ENCODE peak calls at places on chromosome 14, in six cellular contexts. One of them, this sample, is unnamed.

GRCh38 chr14:101055776-101056374 is 152.4 kb upstream of the RTL1 start:
- DNase-seq in thoracic aorta: no peak
- DNase-seq in AG09309: no peak
- DNase-seq in effector CD8-positive, alpha-beta T cell: no peak
- DNase-seq in effector memory CD8-positive, alpha-beta T cell: no peak
- DNase-seq in lung: no peak
- DNase-seq in this sample: no peak

GRCh38 chr14:71591929-71592328 is 340.3 kb upstream of the RGS6 start:
- DNase-seq in thoracic aorta: no peak
- DNase-seq in AG09309: peak; percentile 74
- DNase-seq in effector CD8-positive, alpha-beta T cell: no peak
- DNase-seq in effector memory CD8-positive, alpha-beta T cell: no peak
- DNase-seq in lung: no peak
- DNase-seq in this sample: no peak

GRCh38 chr14:71626281-71626835 is 305.9 kb upstream of the RGS6 start:
- DNase-seq in thoracic aorta: no peak
- DNase-seq in AG09309: peak; percentile 14
- DNase-seq in effector CD8-positive, alpha-beta T cell: no peak
- DNase-seq in effector memory CD8-positive, alpha-beta T cell: no peak
- DNase-seq in lung: no peak
- DNase-seq in this sample: no peak

GRCh38 chr14:31893156-31893813 is 183.8 kb upstream of the ARHGAP5 start:
- DNase-seq in thoracic aorta: no peak
- DNase-seq in AG09309: no peak
- DNase-seq in effector CD8-positive, alpha-beta T cell: no peak
- DNase-seq in effector memory CD8-positive, alpha-beta T cell: no peak
- DNase-seq in lung: no peak
- DNase-seq in this sample: no peak

GRCh38 chr14:100688051-100688450 is 38.6 kb upstream of the DLK1 start:
- DNase-seq in thoracic aorta: no peak
- DNase-seq in AG09309: no peak
- DNase-seq in effector CD8-positive, alpha-beta T cell: no peak
- DNase-seq in effector memory CD8-positive, alpha-beta T cell: no peak
- DNase-seq in lung: no peak
- DNase-seq in this sample: no peak

GRCh38 chr14:85622106-85622505 is 92.2 kb downstream of the FLRT2 start:
- DNase-seq in thoracic aorta: no peak
- DNase-seq in AG09309: no peak
- DNase-seq in effector CD8-positive, alpha-beta T cell: no peak
- DNase-seq in effector memory CD8-positive, alpha-beta T cell: no peak
- DNase-seq in lung: no peak
- DNase-seq in this sample: no peak

GRCh38 chr14:74237441-74237840 is 1.8 kb upstream of the VSX2 start:
- DNase-seq in thoracic aorta: no peak
- DNase-seq in AG09309: no peak
- DNase-seq in effector CD8-positive, alpha-beta T cell: no peak
- DNase-seq in effector memory CD8-positive, alpha-beta T cell: no peak
- DNase-seq in lung: no peak
- DNase-seq in this sample: no peak

GRCh38 chr14:63032056-63032455 is 13.2 kb downstream of the KCNH5 start:
- DNase-seq in thoracic aorta: no peak
- DNase-seq in AG09309: no peak
- DNase-seq in effector CD8-positive, alpha-beta T cell: no peak
- DNase-seq in effector memory CD8-positive, alpha-beta T cell: no peak
- DNase-seq in lung: no peak
- DNase-seq in this sample: no peak

GRCh38 chr14:23141706-23142467 is 22.8 kb upstream of the CEBPE start:
- DNase-seq in thoracic aorta: peak; percentile 67
- DNase-seq in AG09309: no peak
- DNase-seq in effector CD8-positive, alpha-beta T cell: no peak
- DNase-seq in effector memory CD8-positive, alpha-beta T cell: no peak
- DNase-seq in lung: peak; percentile 58
- DNase-seq in this sample: no peak

GRCh38 chr14:22667881-22668280 is 23.7 kb upstream of the OR6J1 start:
- DNase-seq in thoracic aorta: no peak
- DNase-seq in AG09309: no peak
- DNase-seq in effector CD8-positive, alpha-beta T cell: no peak
- DNase-seq in effector memory CD8-positive, alpha-beta T cell: no peak
- DNase-seq in lung: no peak
- DNase-seq in this sample: no peak

GRCh38 chr14:21071225-21072041 is 1.3 kb downstream of the ARHGEF40 start:
- DNase-seq in thoracic aorta: peak; percentile 71
- DNase-seq in AG09309: peak; percentile 78
- DNase-seq in effector CD8-positive, alpha-beta T cell: peak; percentile 6
- DNase-seq in effector memory CD8-positive, alpha-beta T cell: peak; percentile 20
- DNase-seq in lung: peak; percentile 81
- DNase-seq in this sample: no peak

GRCh38 chr14:23984891-23985607 is 3.7 kb upstream of the DHRS4L2 start:
- DNase-seq in thoracic aorta: no peak
- DNase-seq in AG09309: peak; percentile 94
- DNase-seq in effector CD8-positive, alpha-beta T cell: no peak
- DNase-seq in effector memory CD8-positive, alpha-beta T cell: no peak
- DNase-seq in lung: no peak
- DNase-seq in this sample: no peak

GRCh38 chr14:104808456-104808855 is 7.6 kb downstream of the ZBTB42 start:
- DNase-seq in thoracic aorta: no peak
- DNase-seq in AG09309: no peak
- DNase-seq in effector CD8-positive, alpha-beta T cell: no peak
- DNase-seq in effector memory CD8-positive, alpha-beta T cell: no peak
- DNase-seq in lung: no peak
- DNase-seq in this sample: no peak

GRCh38 chr14:100150932-100151587 is 8.4 kb downstream of the DEGS2 start:
- DNase-seq in thoracic aorta: no peak
- DNase-seq in AG09309: no peak
- DNase-seq in effector CD8-positive, alpha-beta T cell: no peak
- DNase-seq in effector memory CD8-positive, alpha-beta T cell: no peak
- DNase-seq in lung: no peak
- DNase-seq in this sample: no peak

GRCh38 chr14:76720382-76720813 is 40.9 kb upstream of the VASH1 start:
- DNase-seq in thoracic aorta: no peak
- DNase-seq in AG09309: no peak
- DNase-seq in effector CD8-positive, alpha-beta T cell: no peak
- DNase-seq in effector memory CD8-positive, alpha-beta T cell: no peak
- DNase-seq in lung: peak; percentile 36
- DNase-seq in this sample: no peak

GRCh38 chr14:35727764-35728163 is 81.3 kb downstream of the RALGAPA1 start:
- DNase-seq in thoracic aorta: no peak
- DNase-seq in AG09309: no peak
- DNase-seq in effector CD8-positive, alpha-beta T cell: no peak
- DNase-seq in effector memory CD8-positive, alpha-beta T cell: no peak
- DNase-seq in lung: no peak
- DNase-seq in this sample: no peak

GRCh38 chr14:52078093-52078492 is 9.2 kb upstream of the NID2 start:
- DNase-seq in thoracic aorta: no peak
- DNase-seq in AG09309: no peak
- DNase-seq in effector CD8-positive, alpha-beta T cell: no peak
- DNase-seq in effector memory CD8-positive, alpha-beta T cell: no peak
- DNase-seq in lung: no peak
- DNase-seq in this sample: no peak

GRCh38 chr14:69860221-69860620 is 19.0 kb upstream of the SMOC1 start:
- DNase-seq in thoracic aorta: no peak
- DNase-seq in AG09309: no peak
- DNase-seq in effector CD8-positive, alpha-beta T cell: no peak
- DNase-seq in effector memory CD8-positive, alpha-beta T cell: no peak
- DNase-seq in lung: no peak
- DNase-seq in this sample: no peak

GRCh38 chr14:102574840-102575478 is 17.5 kb upstream of the RCOR1 start:
- DNase-seq in thoracic aorta: no peak
- DNase-seq in AG09309: no peak
- DNase-seq in effector CD8-positive, alpha-beta T cell: no peak
- DNase-seq in effector memory CD8-positive, alpha-beta T cell: no peak
- DNase-seq in lung: no peak
- DNase-seq in this sample: no peak

GRCh38 chr14:94412671-94413638 is 24.6 kb upstream of the SERPINA1 start:
- DNase-seq in thoracic aorta: no peak
- DNase-seq in AG09309: no peak
- DNase-seq in effector CD8-positive, alpha-beta T cell: no peak
- DNase-seq in effector memory CD8-positive, alpha-beta T cell: no peak
- DNase-seq in lung: no peak
- DNase-seq in this sample: no peak

GRCh38 chr14:61343991-61344405 is 22.6 kb downstream of the PRKCH start:
- DNase-seq in thoracic aorta: no peak
- DNase-seq in AG09309: no peak
- DNase-seq in effector CD8-positive, alpha-beta T cell: no peak
- DNase-seq in effector memory CD8-positive, alpha-beta T cell: no peak
- DNase-seq in lung: no peak
- DNase-seq in this sample: no peak

GRCh38 chr14:25150934-25151790 is 101.2 kb upstream of the STXBP6 start:
- DNase-seq in thoracic aorta: no peak
- DNase-seq in AG09309: peak; percentile 46
- DNase-seq in effector CD8-positive, alpha-beta T cell: no peak
- DNase-seq in effector memory CD8-positive, alpha-beta T cell: no peak
- DNase-seq in lung: no peak
- DNase-seq in this sample: no peak

GRCh38 chr14:83828406-83828805 is 1701.5 kb upstream of the FLRT2 start:
- DNase-seq in thoracic aorta: no peak
- DNase-seq in AG09309: no peak
- DNase-seq in effector CD8-positive, alpha-beta T cell: no peak
- DNase-seq in effector memory CD8-positive, alpha-beta T cell: no peak
- DNase-seq in lung: no peak
- DNase-seq in this sample: no peak

GRCh38 chr14:94346841-94347240 is 23.7 kb upstream of the SERPINA6 start:
- DNase-seq in thoracic aorta: no peak
- DNase-seq in AG09309: no peak
- DNase-seq in effector CD8-positive, alpha-beta T cell: no peak
- DNase-seq in effector memory CD8-positive, alpha-beta T cell: no peak
- DNase-seq in lung: no peak
- DNase-seq in this sample: no peak

GRCh38 chr14:80213602-80214001 is 2.3 kb upstream of the DIO2 start:
- DNase-seq in thoracic aorta: no peak
- DNase-seq in AG09309: peak; percentile 67
- DNase-seq in effector CD8-positive, alpha-beta T cell: no peak
- DNase-seq in effector memory CD8-positive, alpha-beta T cell: no peak
- DNase-seq in lung: no peak
- DNase-seq in this sample: no peak

GRCh38 chr14:69088523-69089445 is 64.1 kb downstream of the DCAF5 start:
- DNase-seq in thoracic aorta: no peak
- DNase-seq in AG09309: no peak
- DNase-seq in effector CD8-positive, alpha-beta T cell: no peak
- DNase-seq in effector memory CD8-positive, alpha-beta T cell: no peak
- DNase-seq in lung: no peak
- DNase-seq in this sample: no peak

GRCh38 chr14:79074501-79074900 is 904.3 kb downstream of the NRXN3 start:
- DNase-seq in thoracic aorta: no peak
- DNase-seq in AG09309: no peak
- DNase-seq in effector CD8-positive, alpha-beta T cell: no peak
- DNase-seq in effector memory CD8-positive, alpha-beta T cell: no peak
- DNase-seq in lung: no peak
- DNase-seq in this sample: no peak

GRCh38 chr14:75939200-75939599 is 42.6 kb downstream of the TGFB3 start:
- DNase-seq in thoracic aorta: no peak
- DNase-seq in AG09309: no peak
- DNase-seq in effector CD8-positive, alpha-beta T cell: no peak
- DNase-seq in effector memory CD8-positive, alpha-beta T cell: no peak
- DNase-seq in lung: no peak
- DNase-seq in this sample: no peak

GRCh38 chr14:99790201-99790977 is 2.8 kb upstream of the EML1 start:
- DNase-seq in thoracic aorta: no peak
- DNase-seq in AG09309: no peak
- DNase-seq in effector CD8-positive, alpha-beta T cell: no peak
- DNase-seq in effector memory CD8-positive, alpha-beta T cell: no peak
- DNase-seq in lung: no peak
- DNase-seq in this sample: no peak

GRCh38 chr14:33692762-33693161 is 258.1 kb downstream of the EGLN3 start:
- DNase-seq in thoracic aorta: no peak
- DNase-seq in AG09309: peak; percentile 80
- DNase-seq in effector CD8-positive, alpha-beta T cell: no peak
- DNase-seq in effector memory CD8-positive, alpha-beta T cell: no peak
- DNase-seq in lung: no peak
- DNase-seq in this sample: no peak

This sample was measured in activated gamma-delta T cell treated with anti-CD3 and anti-CD28 coated beads, Interleukin-2, amount 50 U/mL, for 16 hours.